ENCODE peak calls at places on chromosomes 6 and 20, in eight cellular contexts. One of them, this sample, is unnamed.

GRCh38 chr6:40950986-40951730 is 87.9 kb downstream of the UNC5CL start:
- DNase-seq in spleen: no peak
- DNase-seq in endothelial cell of umbilical vein: peak; percentile 15
- DNase-seq in breast epithelium: no peak
- DNase-seq in HepG2: no peak
- DNase-seq in H1: no peak
- DNase-seq in HCT116: no peak
- DNase-seq in prostate gland: no peak
- DNase-seq in this sample: no peak

GRCh38 chr6:166661329-166661728 is 34.3 kb upstream of the RPS6KA2 start:
- DNase-seq in spleen: no peak
- DNase-seq in endothelial cell of umbilical vein: no peak
- DNase-seq in breast epithelium: no peak
- DNase-seq in HepG2: no peak
- DNase-seq in H1: no peak
- DNase-seq in HCT116: no peak
- DNase-seq in prostate gland: no peak
- DNase-seq in this sample: no peak

GRCh38 chr6:136236491-136237293 is 13.4 kb downstream of the MTFR2 start:
- DNase-seq in spleen: no peak
- DNase-seq in endothelial cell of umbilical vein: no peak
- DNase-seq in breast epithelium: no peak
- DNase-seq in HepG2: no peak
- DNase-seq in H1: no peak
- DNase-seq in HCT116: no peak
- DNase-seq in prostate gland: no peak
- DNase-seq in this sample: no peak

GRCh38 chr20:10554285-10554684 is 119.2 kb downstream of the SLX4IP start:
- DNase-seq in spleen: no peak
- DNase-seq in endothelial cell of umbilical vein: no peak
- DNase-seq in breast epithelium: no peak
- DNase-seq in HepG2: no peak
- DNase-seq in H1: no peak
- DNase-seq in HCT116: no peak
- DNase-seq in prostate gland: no peak
- DNase-seq in this sample: no peak

GRCh38 chr6:165767228-165767627 is 104.2 kb upstream of the PDE10A start:
- DNase-seq in spleen: no peak
- DNase-seq in endothelial cell of umbilical vein: peak; percentile 30
- DNase-seq in breast epithelium: no peak
- DNase-seq in HepG2: no peak
- DNase-seq in H1: no peak
- DNase-seq in HCT116: no peak
- DNase-seq in prostate gland: no peak
- DNase-seq in this sample: no peak

GRCh38 chr6:147204060-147204785 is at the start of gene STXBP5:
- DNase-seq in spleen: peak; percentile 91
- DNase-seq in endothelial cell of umbilical vein: peak; percentile 64
- DNase-seq in breast epithelium: peak; percentile 44
- DNase-seq in HepG2: peak; percentile 22
- DNase-seq in H1: no peak
- DNase-seq in HCT116: no peak
- DNase-seq in prostate gland: peak; percentile 42
- DNase-seq in this sample: peak; percentile 81

GRCh38 chr6:33162471-33162870 is 29.8 kb downstream of the COL11A2 start:
- DNase-seq in spleen: no peak
- DNase-seq in endothelial cell of umbilical vein: no peak
- DNase-seq in breast epithelium: no peak
- DNase-seq in HepG2: no peak
- DNase-seq in H1: no peak
- DNase-seq in HCT116: no peak
- DNase-seq in prostate gland: no peak
- DNase-seq in this sample: no peak

GRCh38 chr6:24340998-24341934 is 16.6 kb downstream of the DCDC2 start:
- DNase-seq in spleen: no peak
- DNase-seq in endothelial cell of umbilical vein: no peak
- DNase-seq in breast epithelium: no peak
- DNase-seq in HepG2: peak; percentile 100
- DNase-seq in H1: no peak
- DNase-seq in HCT116: no peak
- DNase-seq in prostate gland: peak; percentile 21
- DNase-seq in this sample: no peak

GRCh38 chr6:158757753-158758090 is 61.4 kb downstream of the EZR start:
- DNase-seq in spleen: no peak
- DNase-seq in endothelial cell of umbilical vein: no peak
- DNase-seq in breast epithelium: no peak
- DNase-seq in HepG2: no peak
- DNase-seq in H1: no peak
- DNase-seq in HCT116: no peak
- DNase-seq in prostate gland: no peak
- DNase-seq in this sample: no peak

GRCh38 chr6:144588674-144589325 is 303.7 kb downstream of the UTRN start:
- DNase-seq in spleen: no peak
- DNase-seq in endothelial cell of umbilical vein: no peak
- DNase-seq in breast epithelium: no peak
- DNase-seq in HepG2: no peak
- DNase-seq in H1: no peak
- DNase-seq in HCT116: no peak
- DNase-seq in prostate gland: no peak
- DNase-seq in this sample: no peak

GRCh38 chr6:30491963-30492616 is 2.8 kb downstream of the HLA-E start:
- DNase-seq in spleen: no peak
- DNase-seq in endothelial cell of umbilical vein: no peak
- DNase-seq in breast epithelium: no peak
- DNase-seq in HepG2: no peak
- DNase-seq in H1: no peak
- DNase-seq in HCT116: no peak
- DNase-seq in prostate gland: no peak
- DNase-seq in this sample: no peak

GRCh38 chr6:33731035-33731434 is 15.7 kb downstream of the IP6K3 start:
- DNase-seq in spleen: no peak
- DNase-seq in endothelial cell of umbilical vein: no peak
- DNase-seq in breast epithelium: no peak
- DNase-seq in HepG2: no peak
- DNase-seq in H1: no peak
- DNase-seq in HCT116: no peak
- DNase-seq in prostate gland: no peak
- DNase-seq in this sample: no peak

GRCh38 chr20:38672504-38672903 is 51.8 kb upstream of the SLC32A1 start:
- DNase-seq in spleen: no peak
- DNase-seq in endothelial cell of umbilical vein: no peak
- DNase-seq in breast epithelium: no peak
- DNase-seq in HepG2: no peak
- DNase-seq in H1: no peak
- DNase-seq in HCT116: no peak
- DNase-seq in prostate gland: no peak
- DNase-seq in this sample: no peak

GRCh38 chr6:167652701-167653095 is 174.0 kb upstream of the AFDN start:
- DNase-seq in spleen: peak; percentile 82
- DNase-seq in endothelial cell of umbilical vein: peak; percentile 82
- DNase-seq in breast epithelium: no peak
- DNase-seq in HepG2: no peak
- DNase-seq in H1: no peak
- DNase-seq in HCT116: no peak
- DNase-seq in prostate gland: no peak
- DNase-seq in this sample: no peak

GRCh38 chr6:149389509-149390297 is 10.4 kb upstream of the SUMO4 start:
- DNase-seq in spleen: no peak
- DNase-seq in endothelial cell of umbilical vein: no peak
- DNase-seq in breast epithelium: no peak
- DNase-seq in HepG2: no peak
- DNase-seq in H1: no peak
- DNase-seq in HCT116: no peak
- DNase-seq in prostate gland: no peak
- DNase-seq in this sample: no peak

GRCh38 chr20:61728786-61729365 is 336.8 kb downstream of the TAF4 start:
- DNase-seq in spleen: peak; percentile 40
- DNase-seq in endothelial cell of umbilical vein: no peak
- DNase-seq in breast epithelium: no peak
- DNase-seq in HepG2: no peak
- DNase-seq in H1: no peak
- DNase-seq in HCT116: no peak
- DNase-seq in prostate gland: no peak
- DNase-seq in this sample: no peak

GRCh38 chr6:77368660-77369313 is 94.5 kb downstream of the HTR1B start:
- DNase-seq in spleen: no peak
- DNase-seq in endothelial cell of umbilical vein: peak; percentile 30
- DNase-seq in breast epithelium: peak; percentile 24
- DNase-seq in HepG2: no peak
- DNase-seq in H1: peak; percentile 15
- DNase-seq in HCT116: peak; percentile 18
- DNase-seq in prostate gland: no peak
- DNase-seq in this sample: no peak

GRCh38 chr6:138107078-138107751 is at the start of gene PERP:
- DNase-seq in spleen: peak; percentile 89
- DNase-seq in endothelial cell of umbilical vein: peak; percentile 45
- DNase-seq in breast epithelium: peak; percentile 81
- DNase-seq in HepG2: peak; percentile 68
- DNase-seq in H1: no peak
- DNase-seq in HCT116: peak; percentile 57
- DNase-seq in prostate gland: peak; percentile 93
- DNase-seq in this sample: peak; percentile 82

GRCh38 chr6:84466521-84466920 is 239.1 kb upstream of the CEP162 start:
- DNase-seq in spleen: no peak
- DNase-seq in endothelial cell of umbilical vein: peak; percentile 93
- DNase-seq in breast epithelium: no peak
- DNase-seq in HepG2: no peak
- DNase-seq in H1: no peak
- DNase-seq in HCT116: peak; percentile 16
- DNase-seq in prostate gland: no peak
- DNase-seq in this sample: no peak

DNA sequence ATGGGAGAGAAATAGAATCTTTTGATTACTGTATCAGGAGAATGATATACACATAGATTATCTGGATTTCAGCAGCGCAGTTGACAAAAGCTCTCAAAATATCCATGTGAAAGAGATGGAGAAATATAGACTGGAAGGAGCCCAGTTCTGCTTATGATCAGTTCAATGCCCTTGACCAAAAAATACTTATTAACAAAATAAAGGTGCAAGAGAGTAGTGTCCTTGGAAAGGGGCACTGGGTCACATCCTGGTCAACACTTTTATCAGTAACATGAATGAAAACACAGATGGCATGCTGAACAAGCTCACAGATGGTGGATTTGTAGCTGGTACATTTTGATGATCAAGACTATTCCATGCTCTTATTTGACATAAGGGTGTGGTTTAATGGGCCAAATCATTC is 63.9 kb upstream of the PLEKHG1 start:
- DNase-seq in spleen: no peak
- DNase-seq in endothelial cell of umbilical vein: no peak
- DNase-seq in breast epithelium: no peak
- DNase-seq in HepG2: peak; percentile 59
- DNase-seq in H1: no peak
- DNase-seq in HCT116: no peak
- DNase-seq in prostate gland: no peak
- DNase-seq in this sample: no peak
- TF ChIP-seq CTCF in spleen: no peak
- TF ChIP-seq CTCF in endothelial cell of umbilical vein: no peak
- TF ChIP-seq CTCF in breast epithelium: no peak
- TF ChIP-seq CTCF in HepG2: no peak
- TF ChIP-seq CTCF in H1: no peak
- TF ChIP-seq CTCF in HCT116: no peak
- TF ChIP-seq CTCF in prostate gland: no peak
- TF ChIP-seq CTCF in this sample: no peak

GRCh38 chr20:36950432-36951197 is 893 bp downstream of the SAMHD1 start:
- DNase-seq in spleen: no peak
- DNase-seq in endothelial cell of umbilical vein: peak; percentile 20
- DNase-seq in breast epithelium: no peak
- DNase-seq in HepG2: no peak
- DNase-seq in H1: no peak
- DNase-seq in HCT116: no peak
- DNase-seq in prostate gland: peak; percentile 8
- DNase-seq in this sample: peak; percentile 63
- TF ChIP-seq POLR2AphosphoS5 in spleen: peak; percentile 1
- TF ChIP-seq POLR2AphosphoS5 in endothelial cell of umbilical vein: no peak
- TF ChIP-seq POLR2AphosphoS5 in breast epithelium: no peak
- TF ChIP-seq POLR2AphosphoS5 in HepG2: no peak
- TF ChIP-seq POLR2AphosphoS5 in H1: no peak
- TF ChIP-seq POLR2AphosphoS5 in HCT116: no peak
- TF ChIP-seq POLR2AphosphoS5 in prostate gland: no peak
- TF ChIP-seq POLR2AphosphoS5 in this sample: peak; percentile 24

DNA sequence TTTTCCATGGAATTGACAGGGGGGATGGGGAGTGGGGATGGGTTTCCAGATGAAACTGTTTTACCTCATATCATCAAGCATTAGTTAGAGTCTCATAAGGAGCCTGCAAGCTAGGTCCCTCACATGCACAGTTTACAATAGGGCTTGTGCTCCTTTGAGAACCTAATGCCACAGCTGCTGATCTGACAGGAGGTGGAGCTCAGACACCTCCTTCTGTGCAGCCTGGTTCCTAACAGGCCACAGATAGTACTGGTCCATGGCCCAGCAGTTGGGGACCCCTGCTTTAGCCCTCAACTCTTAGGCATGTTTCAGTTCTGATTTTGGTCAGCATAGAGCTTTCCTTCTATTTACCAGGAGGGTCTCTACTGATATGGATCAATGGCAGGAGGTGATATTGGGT is 251.6 kb downstream of the LAMA2 start:
- DNase-seq in spleen: no peak
- DNase-seq in endothelial cell of umbilical vein: no peak
- DNase-seq in breast epithelium: no peak
- DNase-seq in HepG2: no peak
- DNase-seq in H1: no peak
- DNase-seq in HCT116: no peak
- DNase-seq in prostate gland: no peak
- DNase-seq in this sample: no peak
- H3K4me1 ChIP-seq in spleen: no peaks in the 10 kb centered on the region
- H3K4me1 ChIP-seq in endothelial cell of umbilical vein: peaks cover 11% of the 10 kb centered on the region
- H3K4me1 ChIP-seq in breast epithelium: no peaks in the 10 kb centered on the region
- H3K4me1 ChIP-seq in HepG2: no peaks in the 10 kb centered on the region
- H3K4me1 ChIP-seq in H1: no peaks in the 10 kb centered on the region
- H3K4me1 ChIP-seq in HCT116: no peaks in the 10 kb centered on the region
- H3K4me1 ChIP-seq in prostate gland: no peaks in the 10 kb centered on the region
- H3K4me1 ChIP-seq in this sample: peaks cover 10% of the 10 kb centered on the region

GRCh38 chr20:46770330-46771194 is 61.1 kb downstream of the SLC2A10 start:
- DNase-seq in spleen: no peak
- DNase-seq in endothelial cell of umbilical vein: no peak
- DNase-seq in breast epithelium: no peak
- DNase-seq in HepG2: no peak
- DNase-seq in H1: no peak
- DNase-seq in HCT116: no peak
- DNase-seq in prostate gland: no peak
- DNase-seq in this sample: no peak

GRCh38 chr20:46774943-46775560 is 65.6 kb downstream of the SLC2A10 start:
- DNase-seq in spleen: no peak
- DNase-seq in endothelial cell of umbilical vein: no peak
- DNase-seq in breast epithelium: no peak
- DNase-seq in HepG2: no peak
- DNase-seq in H1: no peak
- DNase-seq in HCT116: peak; percentile 22
- DNase-seq in prostate gland: no peak
- DNase-seq in this sample: no peak

GRCh38 chr20:46773680-46774079 is 64.2 kb downstream of the SLC2A10 start:
- DNase-seq in spleen: no peak
- DNase-seq in endothelial cell of umbilical vein: no peak
- DNase-seq in breast epithelium: no peak
- DNase-seq in HepG2: no peak
- DNase-seq in H1: no peak
- DNase-seq in HCT116: no peak
- DNase-seq in prostate gland: no peak
- DNase-seq in this sample: no peak

GRCh38 chr20:46771195-46771588 is 61.7 kb downstream of the SLC2A10 start:
- DNase-seq in spleen: no peak
- DNase-seq in endothelial cell of umbilical vein: no peak
- DNase-seq in breast epithelium: no peak
- DNase-seq in HepG2: no peak
- DNase-seq in H1: no peak
- DNase-seq in HCT116: no peak
- DNase-seq in prostate gland: no peak
- DNase-seq in this sample: no peak

GRCh38 chr20:46772901-46773300 is 63.5 kb downstream of the SLC2A10 start:
- DNase-seq in spleen: no peak
- DNase-seq in endothelial cell of umbilical vein: no peak
- DNase-seq in breast epithelium: no peak
- DNase-seq in HepG2: peak; percentile 40
- DNase-seq in H1: no peak
- DNase-seq in HCT116: no peak
- DNase-seq in prostate gland: no peak
- DNase-seq in this sample: no peak
- TF ChIP-seq CTCF in spleen: no peak
- TF ChIP-seq CTCF in endothelial cell of umbilical vein: no peak
- TF ChIP-seq CTCF in breast epithelium: no peak
- TF ChIP-seq CTCF in HepG2: peak; percentile 62
- TF ChIP-seq CTCF in H1: no peak
- TF ChIP-seq CTCF in HCT116: peak; percentile 41
- TF ChIP-seq CTCF in prostate gland: no peak
- TF ChIP-seq CTCF in this sample: no peak